ENCODE peak calls at places on chromosomes 5 and 9, in ten cellular contexts. Y is fibroblast of lung; C is coronary artery; K is adrenal gland; R is endothelial cell of umbilical vein; O is CD8-positive, alpha-beta T cell; U is upper lobe of right lung; H is suprapubic skin; F is endodermal cell; I is SK-N-SH. L is an unnamed sample.

GRCh38 chr5:154111214-154111613 is 72.4 kb downstream of the MFAP3 start:
- DNase-seq in F (peak; percentile 13), Y (no peak), I (no peak), R (no peak), C (no peak), O (no peak), H (no peak), U (no peak), K (no peak), L (no peak)

GRCh38 chr9:132586830-132587483 is 4.6 kb downstream of the BARHL1 start:
- DNase-seq in K (no peak), O (no peak), Y (no peak), H (no peak), R (no peak), U (no peak), I (peak; percentile 66), F (peak; percentile 72), C (no peak), L (no peak)

GRCh38 chr5:53073349-53073748 is 36.2 kb downstream of the MOCS2 start:
- DNase-seq in R (no peak), O (no peak), C (no peak), H (no peak), K (peak; percentile 80), Y (no peak), F (no peak), U (no peak), I (no peak), L (no peak)

GRCh38 chr9:134377143-134377484 is 50.9 kb downstream of the RXRA start:
- DNase-seq in U (no peak), Y (no peak), O (no peak), F (no peak), K (no peak), C (no peak), R (no peak), H (no peak), I (no peak), L (no peak)

GRCh38 chr9:88988796-88989641 is 2.2 kb upstream of the S1PR3 start:
- DNase-seq in O (no peak), I (no peak), K (no peak), R (peak; percentile 30), Y (peak; percentile 60), H (no peak), F (peak; percentile 6), U (no peak), C (peak; percentile 70), L (no peak)

GRCh38 chr5:142952236-142952635 is 182.1 kb downstream of the ARHGAP26 start:
- DNase-seq in F (no peak), K (no peak), I (no peak), U (no peak), C (no peak), O (no peak), Y (no peak), R (no peak), H (no peak), L (no peak)

GRCh38 chr5:172412724-172413260 is 41.5 kb downstream of the SH3PXD2B start:
- DNase-seq in C (peak; percentile 91), I (peak; percentile 61), Y (peak; percentile 99), O (no peak), H (peak; percentile 96), K (peak; percentile 87), U (peak; percentile 86), R (peak; percentile 71), F (no peak), L (peak; percentile 82)

GRCh38 chr9:137339606-137340462 is 37.8 kb upstream of the NRARP start:
- DNase-seq in Y (peak; percentile 62), K (no peak), U (no peak), I (no peak), C (no peak), H (no peak), O (no peak), F (no peak), R (peak; percentile 39), L (no peak)

GRCh38 chr9:128203842-128204551 is 818 bp downstream of the DNM1 start:
- DNase-seq in U (no peak), O (no peak), K (no peak), R (peak; percentile 21), Y (peak; percentile 57), F (peak; percentile 85), H (no peak), C (peak; percentile 75), I (peak; percentile 86), L (no peak)

GRCh38 chr5:124806026-124806856 is 59.8 kb upstream of the ZNF608 start:
- DNase-seq in U (peak; percentile 81), I (peak; percentile 78), C (no peak), K (peak; percentile 95), R (peak; percentile 94), F (peak; percentile 70), Y (peak; percentile 84), H (peak; percentile 69), O (no peak), L (no peak)

GRCh38 chr5:13921573-13921972 is 22.9 kb downstream of the DNAH5 start:
- DNase-seq in H (no peak), I (no peak), R (no peak), K (no peak), F (no peak), C (no peak), Y (peak; percentile 68), O (no peak), U (no peak), L (no peak)

GRCh38 chr9:38057416-38058195 is 11.4 kb downstream of the SHB start:
- DNase-seq in O (no peak), I (no peak), U (no peak), C (no peak), K (no peak), R (no peak), F (no peak), H (no peak), Y (no peak), L (no peak)

GRCh38 chr5:149201121-149201637 is 59.9 kb downstream of the ABLIM3 start:
- DNase-seq in I (no peak), Y (no peak), U (no peak), O (no peak), C (no peak), F (no peak), R (no peak), K (no peak), H (no peak), L (no peak)

DNA sequence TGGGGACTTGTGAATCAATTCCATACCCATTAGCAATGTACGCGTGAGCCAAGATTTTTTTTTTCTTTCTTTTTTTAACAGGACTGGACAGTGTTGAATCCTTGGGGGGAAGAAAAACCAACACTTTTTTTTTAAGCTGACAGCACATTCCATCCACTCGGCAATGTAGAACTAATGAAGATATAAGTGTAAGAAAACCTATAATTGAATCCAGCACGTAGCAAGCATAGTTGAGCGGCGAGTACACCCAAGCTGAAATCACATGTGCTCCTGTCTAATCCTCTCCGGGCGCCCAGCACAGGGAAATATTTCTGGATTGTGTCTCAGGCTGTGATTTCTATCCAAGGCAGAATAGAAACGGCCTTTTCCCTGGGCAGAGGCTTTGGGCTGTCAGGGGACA is 118.2 kb downstream of the BOD1 start:
- DNase-seq in I (no peak), Y (peak; percentile 92), C (no peak), U (no peak), R (no peak), O (no peak), K (no peak), H (no peak), F (no peak), L (no peak)
- TF ChIP-seq CTCF in I (no peak), Y (no peak), C (no peak), U (no peak), R (no peak), O (no peak), K (no peak), H (no peak), F (no peak), L (no peak)

DNA sequence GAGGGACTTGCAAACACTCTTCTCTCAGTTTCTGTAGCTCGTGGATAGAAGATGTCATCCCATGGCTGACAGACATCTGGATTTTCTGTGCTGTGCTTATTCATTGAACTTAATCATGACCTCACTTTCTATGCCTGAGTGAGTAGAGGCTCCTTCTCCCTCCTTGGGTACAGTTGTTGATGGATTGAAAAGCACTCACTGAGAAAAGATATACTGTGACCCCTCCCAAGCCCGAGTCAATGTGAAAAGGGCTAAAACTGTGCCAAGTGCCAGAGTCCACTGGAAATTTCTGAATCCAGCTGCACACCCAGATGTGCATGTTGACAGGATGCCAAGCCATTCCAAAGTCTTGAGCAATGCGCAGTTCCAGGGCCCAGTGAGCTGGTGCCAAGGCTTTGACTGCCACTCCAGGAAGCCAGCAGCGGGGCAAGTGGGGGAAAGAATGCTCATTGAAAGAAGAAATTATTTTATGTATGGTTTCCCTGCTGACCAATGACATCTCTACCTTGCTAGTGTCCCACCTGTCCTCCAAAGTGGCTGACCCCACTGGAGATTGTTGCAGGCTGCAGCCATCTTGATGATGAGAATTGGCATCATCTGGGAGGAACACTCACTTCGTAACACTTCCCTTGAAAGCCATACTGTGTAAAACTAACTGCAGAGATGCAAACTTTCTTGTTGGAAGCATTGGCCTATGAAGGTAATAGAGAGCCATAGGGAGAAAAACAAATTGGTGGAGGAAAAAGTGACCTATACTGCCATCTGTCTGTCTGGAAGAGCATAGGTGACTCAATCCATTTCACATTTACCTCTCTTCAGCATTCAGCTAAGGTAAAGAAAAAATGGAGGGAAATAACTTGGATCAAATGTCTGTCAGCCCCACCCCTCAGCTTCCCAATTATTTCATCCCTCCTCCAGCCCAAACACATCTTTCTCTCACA is 473.2 kb downstream of the NTRK2 start:
- DNase-seq in K (peak; percentile 51), R (peak; percentile 9), C (no peak), H (peak; percentile 79), Y (peak; percentile 19), F (no peak), I (peak; percentile 20), O (no peak), U (no peak), L (no peak)
- TF ChIP-seq CTCF in K (peak; percentile 14), R (no peak), C (peak; percentile 30), H (peak; percentile 47), Y (no peak), F (peak; percentile 82), I (peak; percentile 54), O (no peak), U (peak; percentile 39), L (no peak)

DNA sequence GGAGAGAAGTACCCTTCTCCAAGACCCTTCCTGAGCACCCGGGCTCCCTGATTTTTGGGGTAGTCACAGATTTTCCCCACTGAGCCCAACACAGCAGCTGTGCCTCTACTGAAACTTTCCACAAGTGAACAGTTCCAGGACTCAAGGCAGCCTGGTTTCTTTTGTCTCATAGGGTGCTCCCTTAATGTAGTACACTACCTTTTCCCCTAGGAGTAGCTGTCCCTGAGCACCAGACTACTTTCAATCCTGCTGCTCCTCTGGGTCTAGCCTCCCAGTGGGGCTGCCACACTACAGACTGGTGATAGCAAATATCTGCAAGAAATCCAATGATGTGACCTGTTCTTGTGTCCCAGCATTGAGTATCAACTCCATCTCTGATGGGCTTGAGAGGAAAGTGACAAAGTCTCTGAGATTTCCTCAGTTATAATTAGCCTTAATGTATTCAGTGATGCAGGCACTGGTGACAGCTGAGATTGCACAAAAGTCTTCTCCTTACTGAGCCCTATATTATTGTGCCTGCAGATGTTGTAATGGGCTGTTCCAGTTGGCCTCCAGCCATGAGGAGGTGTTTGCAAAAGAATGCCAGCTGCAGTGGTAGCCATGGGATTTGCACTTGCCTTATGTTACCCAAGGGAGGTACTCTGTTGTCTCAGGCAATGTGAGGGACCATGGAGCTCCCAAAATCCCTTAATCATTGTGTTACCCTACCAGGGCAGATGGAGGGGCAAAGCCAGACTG is 1802.5 kb downstream of the EFNA5 start:
- DNase-seq in C (no peak), Y (no peak), K (no peak), O (no peak), R (no peak), I (no peak), U (no peak), H (no peak), F (peak; percentile 44), L (no peak)
- TF ChIP-seq CTCF in C (no peak), Y (no peak), K (no peak), O (no peak), R (no peak), I (no peak), U (no peak), H (no peak), F (peak; percentile 52), L (no peak)

GRCh38 chr9:108547736-108548135 is 308.1 kb downstream of the ACTL7B start:
- DNase-seq in O (no peak), K (no peak), R (no peak), F (no peak), C (no peak), Y (peak; percentile 23), H (no peak), I (no peak), U (no peak), L (no peak)
- TF ChIP-seq CTCF in O (no peak), K (no peak), R (no peak), F (no peak), C (no peak), Y (no peak), H (no peak), I (no peak), U (no peak), L (no peak)